ENCODE peak calls at places on chromosomes 1 and 21, in four cellular contexts. One of them, this sample, is unnamed. For H3K36me3, H3K4me1 and H3K27me3, the result is how much of the 10 kb centered on the place peaks cover.

GRCh38 chr1:211281322-211282022 is 22.3 kb downstream of the RCOR3 start:
- DNase-seq in SJSA1: no peak
- DNase-seq in CD8-positive, alpha-beta T cell: no peak
- DNase-seq in K562: no peak
- DNase-seq in this sample: no peak

GRCh38 chr1:217660353-217661062 is 29.4 kb downstream of the SPATA17 start:
- DNase-seq in CD8-positive, alpha-beta T cell: no peak
- DNase-seq in K562: no peak
- DNase-seq in SJSA1: peak
- DNase-seq in this sample: no peak

GRCh38 chr1:221740941-221741363 is 937 bp downstream of the DUSP10 start:
- DNase-seq in SJSA1: no peak
- DNase-seq in K562: no peak
- DNase-seq in CD8-positive, alpha-beta T cell: no peak
- DNase-seq in this sample: no peak

GRCh38 chr1:117147341-117147831 is 25.8 kb upstream of the TRIM45 start:
- DNase-seq in SJSA1: no peak
- DNase-seq in K562: no peak
- DNase-seq in CD8-positive, alpha-beta T cell: no peak
- DNase-seq in this sample: no peak

GRCh38 chr1:61498342-61498741 is 226.6 kb downstream of the TM2D1 start:
- DNase-seq in K562: no peak
- DNase-seq in CD8-positive, alpha-beta T cell: no peak
- DNase-seq in SJSA1: no peak
- DNase-seq in this sample: no peak

GRCh38 chr1:223221686-223222085 is 78.6 kb upstream of the TLR5 start:
- DNase-seq in SJSA1: peak
- DNase-seq in CD8-positive, alpha-beta T cell: no peak
- DNase-seq in K562: no peak
- DNase-seq in this sample: no peak

GRCh38 chr1:162135271-162135775 is 65.8 kb downstream of the NOS1AP start:
- DNase-seq in SJSA1: no peak
- DNase-seq in CD8-positive, alpha-beta T cell: no peak
- DNase-seq in K562: no peak
- DNase-seq in this sample: no peak

GRCh38 chr1:169300854-169301253 is 66.7 kb downstream of the NME7 start:
- DNase-seq in K562: no peak
- DNase-seq in SJSA1: no peak
- DNase-seq in CD8-positive, alpha-beta T cell: no peak
- DNase-seq in this sample: no peak

GRCh38 chr1:117695796-117696505 is 90.1 kb downstream of the TENT5C start:
- DNase-seq in CD8-positive, alpha-beta T cell: no peak
- DNase-seq in K562: no peak
- DNase-seq in SJSA1: peak
- DNase-seq in this sample: peak

GRCh38 chr1:234597894-234598293 is 12.1 kb downstream of the IRF2BP2 start:
- DNase-seq in K562: peak
- DNase-seq in CD8-positive, alpha-beta T cell: peak
- DNase-seq in SJSA1: no peak
- DNase-seq in this sample: peak

GRCh38 chr1:151984313-151984956 is 9.2 kb downstream of the S100A10 start:
- DNase-seq in SJSA1: no peak
- DNase-seq in CD8-positive, alpha-beta T cell: no peak
- DNase-seq in K562: no peak
- DNase-seq in this sample: no peak

GRCh38 chr1:150072959-150073358 is 5.4 kb downstream of the VPS45 start:
- DNase-seq in CD8-positive, alpha-beta T cell: no peak
- DNase-seq in SJSA1: no peak
- DNase-seq in K562: no peak
- DNase-seq in this sample: no peak

GRCh38 chr1:156163712-156164464 is 10.5 kb downstream of the SEMA4A start:
- DNase-seq in SJSA1: no peak
- DNase-seq in K562: peak
- DNase-seq in CD8-positive, alpha-beta T cell: no peak
- DNase-seq in this sample: no peak

GRCh38 chr1:154453155-154453554 is 48.0 kb downstream of the IL6R start:
- DNase-seq in K562: no peak
- DNase-seq in CD8-positive, alpha-beta T cell: no peak
- DNase-seq in SJSA1: no peak
- DNase-seq in this sample: no peak

GRCh38 chr1:152964536-152964935 is 5.9 kb upstream of the SPRR4 start:
- DNase-seq in K562: no peak
- DNase-seq in SJSA1: no peak
- DNase-seq in CD8-positive, alpha-beta T cell: no peak
- DNase-seq in this sample: no peak

GRCh38 chr1:42848823-42849537 is 2.6 kb downstream of the ZNF691 start:
- DNase-seq in K562: no peak
- DNase-seq in CD8-positive, alpha-beta T cell: no peak
- DNase-seq in SJSA1: no peak
- DNase-seq in this sample: no peak

GRCh38 chr21:37758997-37759396 is 157.3 kb downstream of the KCNJ6 start:
- DNase-seq in SJSA1: peak
- DNase-seq in CD8-positive, alpha-beta T cell: no peak
- DNase-seq in K562: peak
- DNase-seq in this sample: no peak

GRCh38 chr21:35801388-35801787 is 258.9 kb downstream of the SETD4 start:
- DNase-seq in SJSA1: no peak
- DNase-seq in K562: no peak
- DNase-seq in CD8-positive, alpha-beta T cell: no peak
- DNase-seq in this sample: no peak

DNA sequence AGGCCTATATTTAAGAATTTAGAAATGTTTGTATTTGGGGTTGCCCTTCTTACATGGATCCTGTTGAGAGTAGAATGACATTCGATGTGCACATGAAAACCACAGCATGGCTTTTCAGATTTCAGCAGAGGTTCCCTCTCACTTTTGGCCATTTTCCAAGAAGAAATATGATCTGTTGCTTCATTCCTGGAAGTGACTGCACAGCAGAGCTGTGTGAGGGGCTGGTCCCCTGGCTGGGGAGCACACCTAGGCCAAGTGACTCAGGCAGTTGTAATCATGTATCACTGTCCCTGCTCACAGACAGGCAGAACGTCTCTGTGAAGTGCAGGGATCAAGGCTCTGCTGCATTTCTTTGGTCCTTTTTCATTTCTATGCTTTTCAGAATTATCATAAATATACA is 32.3 kb downstream of the AGT start:
- DNase-seq in K562: no peak
- DNase-seq in CD8-positive, alpha-beta T cell: no peak
- DNase-seq in SJSA1: no peak
- DNase-seq in this sample: no peak
- H3K36me3 ChIP-seq in K562: half or more
- H3K36me3 ChIP-seq in CD8-positive, alpha-beta T cell: under half
- H3K36me3 ChIP-seq in SJSA1: under half
- H3K36me3 ChIP-seq in this sample: under half

DNA sequence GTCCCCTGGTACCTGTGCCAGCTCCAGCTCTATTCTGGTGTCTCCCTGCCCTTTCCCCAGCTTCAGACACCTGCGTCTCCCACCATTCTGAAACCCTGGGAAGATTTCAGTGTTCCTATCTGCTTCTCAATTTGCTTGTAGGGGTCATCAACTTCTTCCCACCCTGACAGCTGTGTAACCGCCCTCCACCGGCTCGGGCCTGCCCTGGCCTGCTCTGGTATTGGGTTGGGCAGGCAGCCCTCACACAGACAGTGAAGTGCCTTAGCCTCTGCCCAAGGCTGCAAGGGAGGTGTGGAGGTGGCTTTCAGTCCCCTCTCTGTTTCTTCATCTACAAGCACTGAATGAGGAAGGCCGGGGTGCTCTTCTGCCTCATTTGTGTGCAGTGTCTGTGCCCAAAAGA is 97.2 kb downstream of the LAMC2 start:
- DNase-seq in CD8-positive, alpha-beta T cell: no peak
- DNase-seq in K562: no peak
- DNase-seq in SJSA1: no peak
- DNase-seq in this sample: no peak
- H3K4me1 ChIP-seq in CD8-positive, alpha-beta T cell: under half
- H3K4me1 ChIP-seq in K562: under half
- H3K4me1 ChIP-seq in SJSA1: under half
- H3K4me1 ChIP-seq in this sample: under half

GRCh38 chr1:3481046-3481445 is 26.6 kb downstream of the ARHGEF16 start:
- DNase-seq in SJSA1: no peak
- DNase-seq in K562: no peak
- DNase-seq in CD8-positive, alpha-beta T cell: no peak
- DNase-seq in this sample: no peak

GRCh38 chr1:3482590-3482899 is 28.1 kb downstream of the ARHGEF16 start:
- DNase-seq in SJSA1: no peak
- DNase-seq in K562: peak
- DNase-seq in CD8-positive, alpha-beta T cell: no peak
- DNase-seq in this sample: no peak

GRCh38 chr1:3483380-3483779 is 28.9 kb downstream of the ARHGEF16 start:
- DNase-seq in CD8-positive, alpha-beta T cell: no peak
- DNase-seq in SJSA1: no peak
- DNase-seq in K562: no peak
- DNase-seq in this sample: no peak

GRCh38 chr1:3480369-3480719 is 25.9 kb downstream of the ARHGEF16 start:
- DNase-seq in SJSA1: no peak
- DNase-seq in CD8-positive, alpha-beta T cell: no peak
- DNase-seq in K562: no peak
- DNase-seq in this sample: no peak

GRCh38 chr1:3481836-3482589 is 27.5 kb downstream of the ARHGEF16 start:
- DNase-seq in CD8-positive, alpha-beta T cell: no peak
- DNase-seq in K562: no peak
- DNase-seq in SJSA1: no peak
- DNase-seq in this sample: no peak
- H3K27me3 ChIP-seq in CD8-positive, alpha-beta T cell: under half
- H3K27me3 ChIP-seq in K562: under half
- H3K27me3 ChIP-seq in SJSA1: under half
- H3K27me3 ChIP-seq in this sample: under half

DNA sequence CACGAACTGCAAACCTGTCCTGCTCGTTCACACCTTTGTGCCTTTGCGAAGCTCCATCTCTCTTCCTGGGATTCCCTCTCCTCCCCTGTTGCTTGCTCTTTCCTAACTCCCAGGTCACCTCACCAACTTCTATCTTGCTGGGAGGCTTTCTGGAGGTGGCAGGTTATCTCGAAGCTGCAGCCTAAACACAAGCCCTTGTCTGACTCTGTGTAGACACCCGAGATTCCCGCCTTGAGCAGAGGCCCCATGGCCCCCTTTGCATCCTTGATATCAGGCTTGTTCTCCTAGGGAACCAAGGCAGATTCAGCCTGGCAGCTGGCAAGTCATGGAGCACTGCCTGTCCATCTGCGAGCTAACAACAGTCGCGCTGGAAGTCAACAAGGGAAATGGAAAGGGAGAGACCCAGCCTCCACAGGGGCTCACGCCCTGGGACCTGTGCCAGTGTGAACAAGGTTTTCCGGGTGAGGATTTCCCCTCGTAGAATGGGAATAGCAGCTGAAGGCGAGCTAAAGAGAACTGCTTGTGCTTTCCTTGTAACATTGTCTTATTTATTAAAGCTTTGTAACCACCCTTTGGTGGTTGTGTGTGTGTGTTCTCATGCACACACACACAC is 109.5 kb upstream of the JUN start:
- DNase-seq in SJSA1: no peak
- DNase-seq in K562: no peak
- DNase-seq in CD8-positive, alpha-beta T cell: no peak
- DNase-seq in this sample: no peak
- H3K36me3 ChIP-seq in SJSA1: under half
- H3K36me3 ChIP-seq in K562: under half
- H3K36me3 ChIP-seq in CD8-positive, alpha-beta T cell: under half
- H3K36me3 ChIP-seq in this sample: under half

GRCh38 chr1:226578946-226579639 is 30.5 kb downstream of the STUM start:
- DNase-seq in SJSA1: no peak
- DNase-seq in K562: no peak
- DNase-seq in CD8-positive, alpha-beta T cell: no peak
- DNase-seq in this sample: no peak

GRCh38 chr1:226574044-226574443 is 25.5 kb downstream of the STUM start:
- DNase-seq in CD8-positive, alpha-beta T cell: no peak
- DNase-seq in SJSA1: no peak
- DNase-seq in K562: no peak
- DNase-seq in this sample: no peak

GRCh38 chr1:226577401-226578180 is 29.0 kb downstream of the STUM start:
- DNase-seq in SJSA1: no peak
- DNase-seq in K562: no peak
- DNase-seq in CD8-positive, alpha-beta T cell: no peak
- DNase-seq in this sample: no peak

GRCh38 chr1:226574591-226575435 is 26.2 kb downstream of the STUM start:
- DNase-seq in K562: no peak
- DNase-seq in SJSA1: no peak
- DNase-seq in CD8-positive, alpha-beta T cell: no peak
- DNase-seq in this sample: no peak

GRCh38 chr1:226575436-226576390 is 27.1 kb downstream of the STUM start:
- DNase-seq in CD8-positive, alpha-beta T cell: no peak
- DNase-seq in SJSA1: no peak
- DNase-seq in K562: no peak
- DNase-seq in this sample: no peak
- H3K4me1 ChIP-seq in CD8-positive, alpha-beta T cell: under half
- H3K4me1 ChIP-seq in SJSA1: under half
- H3K4me1 ChIP-seq in K562: under half
- H3K4me1 ChIP-seq in this sample: under half